ENCODE peak calls at places on chromosome 2, in four cellular contexts. One of them, this sample, is unnamed.

GRCh38 chr2:144514731-144515424 is 5.0 kb downstream of the ZEB2 start:
- DNase-seq in SK-N-SH: no peak
- DNase-seq in H1: no peak
- DNase-seq in HepG2: no peak
- DNase-seq in this sample: no peak

GRCh38 chr2:234970467-234970866 is 18.6 kb downstream of the SH3BP4 start:
- DNase-seq in H1: no peak
- DNase-seq in HepG2: no peak
- DNase-seq in SK-N-SH: no peak
- DNase-seq in this sample: no peak

GRCh38 chr2:225764346-225764745 is 364.8 kb downstream of the NYAP2 start:
- DNase-seq in SK-N-SH: no peak
- DNase-seq in HepG2: no peak
- DNase-seq in H1: no peak
- DNase-seq in this sample: no peak

GRCh38 chr2:69693472-69694450 is 48.2 kb upstream of the ANXA4 start:
- DNase-seq in SK-N-SH: no peak
- DNase-seq in HepG2: no peak
- DNase-seq in H1: no peak
- DNase-seq in this sample: peak

GRCh38 chr2:112055833-112056625 is 960 bp downstream of the TMEM87B start:
- DNase-seq in H1: no peak
- DNase-seq in SK-N-SH: peak
- DNase-seq in HepG2: peak
- DNase-seq in this sample: no peak

GRCh38 chr2:10087360-10087759 is 7.1 kb upstream of the CYS1 start:
- DNase-seq in HepG2: no peak
- DNase-seq in H1: no peak
- DNase-seq in SK-N-SH: no peak
- DNase-seq in this sample: no peak

GRCh38 chr2:147460140-147460539 is 384.7 kb upstream of the ACVR2A start:
- DNase-seq in H1: no peak
- DNase-seq in HepG2: no peak
- DNase-seq in SK-N-SH: no peak
- DNase-seq in this sample: no peak

GRCh38 chr2:203730866-203731265 is 24.4 kb downstream of the CD28 start:
- DNase-seq in HepG2: no peak
- DNase-seq in H1: no peak
- DNase-seq in SK-N-SH: no peak
- DNase-seq in this sample: no peak

GRCh38 chr2:120552800-120553471 is 182.7 kb upstream of the GLI2 start:
- DNase-seq in H1: peak
- DNase-seq in HepG2: peak
- DNase-seq in SK-N-SH: no peak
- DNase-seq in this sample: no peak

GRCh38 chr2:207093234-207093633 is 72.5 kb downstream of the KLF7 start:
- DNase-seq in HepG2: no peak
- DNase-seq in H1: no peak
- DNase-seq in SK-N-SH: no peak
- DNase-seq in this sample: no peak

GRCh38 chr2:224573724-224574123 is 11.4 kb downstream of the CUL3 start:
- DNase-seq in SK-N-SH: no peak
- DNase-seq in HepG2: no peak
- DNase-seq in H1: no peak
- DNase-seq in this sample: no peak

GRCh38 chr2:144099746-144100438 is 420.0 kb downstream of the ZEB2 start:
- DNase-seq in H1: no peak
- DNase-seq in SK-N-SH: no peak
- DNase-seq in HepG2: no peak
- DNase-seq in this sample: no peak

GRCh38 chr2:118794546-118794945 is 52.9 kb downstream of the EN1 start:
- DNase-seq in HepG2: no peak
- DNase-seq in H1: no peak
- DNase-seq in SK-N-SH: no peak
- DNase-seq in this sample: no peak

GRCh38 chr2:88831792-88832248 is 140.3 kb downstream of the RPIA start:
- DNase-seq in HepG2: peak
- DNase-seq in H1: peak
- DNase-seq in SK-N-SH: peak
- DNase-seq in this sample: no peak

GRCh38 chr2:56892381-56892780 is 708.6 kb downstream of the CCDC85A start:
- DNase-seq in H1: no peak
- DNase-seq in SK-N-SH: no peak
- DNase-seq in HepG2: no peak
- DNase-seq in this sample: no peak

GRCh38 chr2:101803945-101804696 is 106.6 kb downstream of the MAP4K4 start:
- DNase-seq in H1: no peak
- DNase-seq in HepG2: peak
- DNase-seq in SK-N-SH: peak
- DNase-seq in this sample: no peak

GRCh38 chr2:221851531-221852045 is 279.5 kb upstream of the EPHA4 start:
- DNase-seq in SK-N-SH: no peak
- DNase-seq in H1: no peak
- DNase-seq in HepG2: no peak
- DNase-seq in this sample: no peak

GRCh38 chr2:142218471-142218870 is 87.7 kb upstream of the LRP1B start:
- DNase-seq in SK-N-SH: no peak
- DNase-seq in H1: no peak
- DNase-seq in HepG2: no peak
- DNase-seq in this sample: no peak

GRCh38 chr2:235688511-235689426 is 194.9 kb downstream of the AGAP1 start:
- DNase-seq in SK-N-SH: no peak
- DNase-seq in H1: no peak
- DNase-seq in HepG2: no peak
- DNase-seq in this sample: no peak

GRCh38 chr2:98524168-98524567 is 79.5 kb downstream of the INPP4A start:
- DNase-seq in H1: no peak
- DNase-seq in SK-N-SH: no peak
- DNase-seq in HepG2: no peak
- DNase-seq in this sample: no peak

GRCh38 chr2:55099878-55100820 is 49.9 kb upstream of the RTN4 start:
- DNase-seq in HepG2: no peak
- DNase-seq in H1: no peak
- DNase-seq in SK-N-SH: no peak
- DNase-seq in this sample: no peak

GRCh38 chr2:126971481-126972271 is 73.0 kb downstream of the TEX51 start:
- DNase-seq in SK-N-SH: peak
- DNase-seq in H1: peak
- DNase-seq in HepG2: peak
- DNase-seq in this sample: no peak

GRCh38 chr2:54954705-54955357 is 95.4 kb downstream of the RTN4 start:
- DNase-seq in HepG2: no peak
- DNase-seq in SK-N-SH: peak
- DNase-seq in H1: no peak
- DNase-seq in this sample: no peak

GRCh38 chr2:140865851-140866250 is 1265.0 kb downstream of the LRP1B start:
- DNase-seq in HepG2: no peak
- DNase-seq in SK-N-SH: no peak
- DNase-seq in H1: no peak
- DNase-seq in this sample: no peak

GRCh38 chr2:109066917-109067828 is 61.8 kb upstream of the SH3RF3 start:
- DNase-seq in SK-N-SH: no peak
- DNase-seq in H1: no peak
- DNase-seq in HepG2: no peak
- DNase-seq in this sample: no peak

GRCh38 chr2:88307817-88308216 is 137.7 kb downstream of the THNSL2 start:
- DNase-seq in SK-N-SH: peak
- DNase-seq in HepG2: peak
- DNase-seq in H1: peak
- DNase-seq in this sample: no peak

GRCh38 chr2:8393506-8393905 is 288.4 kb upstream of the ID2 start:
- DNase-seq in SK-N-SH: no peak
- DNase-seq in H1: no peak
- DNase-seq in HepG2: no peak
- DNase-seq in this sample: no peak

GRCh38 chr2:215290980-215291599 is 20.8 kb upstream of the ATIC start:
- DNase-seq in HepG2: no peak
- DNase-seq in SK-N-SH: peak
- DNase-seq in H1: no peak
- DNase-seq in this sample: no peak

GRCh38 chr2:72027426-72028161 is 120.1 kb downstream of the CYP26B1 start:
- DNase-seq in H1: no peak
- DNase-seq in SK-N-SH: no peak
- DNase-seq in HepG2: no peak
- DNase-seq in this sample: no peak

GRCh38 chr2:216074794-216075193 is 6.8 kb downstream of the PECR start:
- DNase-seq in H1: no peak
- DNase-seq in SK-N-SH: no peak
- DNase-seq in HepG2: no peak
- DNase-seq in this sample: no peak

GRCh38 chr2:202624133-202624532 is 10.6 kb upstream of the FAM117B start:
- DNase-seq in SK-N-SH: no peak
- DNase-seq in H1: no peak
- DNase-seq in HepG2: no peak
- DNase-seq in this sample: no peak

GRCh38 chr2:229339613-229340012 is 68.5 kb upstream of the PID1 start:
- DNase-seq in SK-N-SH: no peak
- DNase-seq in HepG2: no peak
- DNase-seq in H1: no peak
- DNase-seq in this sample: no peak

GRCh38 chr2:192123847-192124246 is 70.9 kb downstream of the TMEFF2 start:
- DNase-seq in SK-N-SH: no peak
- DNase-seq in H1: no peak
- DNase-seq in HepG2: no peak
- DNase-seq in this sample: no peak

GRCh38 chr2:230330725-230331124 is 3.7 kb downstream of the SP140L start:
- DNase-seq in SK-N-SH: no peak
- DNase-seq in H1: no peak
- DNase-seq in HepG2: no peak
- DNase-seq in this sample: no peak

GRCh38 chr2:54872783-54873182 is 149.3 kb downstream of the EML6 start:
- DNase-seq in HepG2: no peak
- DNase-seq in SK-N-SH: no peak
- DNase-seq in H1: no peak
- DNase-seq in this sample: no peak

DNA sequence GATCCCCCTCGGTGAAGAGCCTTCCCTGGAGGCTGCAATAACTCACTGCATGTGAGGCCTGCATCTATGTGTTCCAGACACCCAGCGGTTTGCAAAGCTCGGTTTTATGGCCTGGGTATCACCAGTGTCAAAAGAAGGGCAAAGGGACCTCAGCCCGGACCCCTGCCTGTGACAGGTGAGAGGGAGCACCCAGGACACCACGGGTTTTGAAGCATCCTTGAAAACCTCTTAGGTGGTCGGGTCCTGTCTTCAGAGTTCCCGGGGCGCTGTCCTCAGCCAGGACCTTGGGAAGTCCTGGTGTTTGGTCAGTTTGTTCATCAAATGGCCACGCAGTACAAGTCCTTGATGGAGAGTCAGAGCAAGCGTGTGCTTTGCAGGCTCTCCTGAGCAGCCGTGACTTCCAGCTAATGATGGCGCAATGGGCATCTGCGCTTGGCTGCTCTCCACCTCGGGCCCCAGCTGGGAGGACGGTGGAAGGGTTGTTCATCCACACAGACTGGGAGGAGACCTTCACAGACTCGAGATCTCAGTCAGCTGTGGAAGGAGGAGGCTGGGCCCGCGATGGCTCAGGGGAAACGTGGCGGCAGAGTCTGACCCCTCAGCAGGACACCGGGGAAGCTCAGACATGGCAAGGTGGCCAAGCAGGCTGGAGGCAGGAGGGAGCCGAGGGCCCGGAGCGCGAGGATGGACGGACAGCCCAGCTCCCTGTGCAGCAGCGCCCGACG is 113.1 kb upstream of the GPC1 start:
- DNase-seq in H1: no peak
- DNase-seq in SK-N-SH: peak
- DNase-seq in HepG2: no peak
- DNase-seq in this sample: no peak
- TF ChIP-seq TCF12 in H1: no peak
- TF ChIP-seq TCF12 in SK-N-SH: no peak
- TF ChIP-seq TCF12 in HepG2: no peak
- TF ChIP-seq TCF12 in this sample: no peak

DNA sequence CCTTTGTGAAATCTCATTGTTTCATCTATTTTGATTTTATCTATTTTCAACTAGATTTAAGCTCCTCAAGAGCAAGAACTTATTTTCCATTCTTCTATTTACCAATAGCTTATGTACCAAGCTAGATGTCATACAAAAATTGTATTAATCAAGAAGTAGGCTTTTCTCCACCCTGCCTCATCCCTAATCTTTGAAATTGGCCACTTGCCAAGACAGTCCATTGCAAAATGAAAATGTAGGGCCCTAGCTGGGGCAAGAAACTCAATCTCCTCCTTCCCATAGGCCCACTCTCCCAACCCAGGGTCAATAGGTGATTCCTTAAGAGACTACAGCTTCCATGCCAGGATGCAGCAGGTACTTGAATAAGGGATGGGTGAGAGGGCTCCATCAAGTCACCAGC is 39.3 kb upstream of the STPG4 start:
- DNase-seq in SK-N-SH: no peak
- DNase-seq in HepG2: no peak
- DNase-seq in H1: no peak
- DNase-seq in this sample: no peak
- TF ChIP-seq TCF12 in SK-N-SH: no peak
- TF ChIP-seq TCF12 in HepG2: no peak
- TF ChIP-seq TCF12 in H1: no peak
- TF ChIP-seq TCF12 in this sample: no peak

DNA sequence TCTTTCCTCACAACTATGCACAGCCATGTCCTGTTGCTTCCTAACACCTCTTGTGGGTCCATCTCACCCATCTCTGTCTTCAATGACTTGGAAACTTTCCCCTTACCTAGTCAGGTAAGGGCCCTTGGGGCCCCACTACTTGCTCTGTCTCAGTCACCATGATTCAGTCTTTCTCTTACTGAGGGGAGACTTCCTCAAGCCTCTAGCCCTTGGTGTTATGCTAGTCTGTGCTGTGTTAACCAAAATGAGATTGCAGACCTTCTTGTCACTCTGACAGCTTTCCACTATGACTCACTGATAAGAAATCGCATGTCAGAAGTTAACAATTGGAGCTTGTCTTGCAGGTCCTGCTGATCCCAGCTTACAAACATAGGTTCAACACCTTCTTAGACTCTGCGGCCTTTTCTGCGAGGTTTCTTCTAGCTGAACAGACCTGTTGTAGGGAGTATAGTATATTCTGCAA is 65.3 kb downstream of the WDR75 start:
- DNase-seq in SK-N-SH: no peak
- DNase-seq in H1: no peak
- DNase-seq in HepG2: peak
- DNase-seq in this sample: no peak
- TF ChIP-seq TCF12 in SK-N-SH: no peak
- TF ChIP-seq TCF12 in H1: no peak
- TF ChIP-seq TCF12 in HepG2: no peak
- TF ChIP-seq TCF12 in this sample: no peak

DNA sequence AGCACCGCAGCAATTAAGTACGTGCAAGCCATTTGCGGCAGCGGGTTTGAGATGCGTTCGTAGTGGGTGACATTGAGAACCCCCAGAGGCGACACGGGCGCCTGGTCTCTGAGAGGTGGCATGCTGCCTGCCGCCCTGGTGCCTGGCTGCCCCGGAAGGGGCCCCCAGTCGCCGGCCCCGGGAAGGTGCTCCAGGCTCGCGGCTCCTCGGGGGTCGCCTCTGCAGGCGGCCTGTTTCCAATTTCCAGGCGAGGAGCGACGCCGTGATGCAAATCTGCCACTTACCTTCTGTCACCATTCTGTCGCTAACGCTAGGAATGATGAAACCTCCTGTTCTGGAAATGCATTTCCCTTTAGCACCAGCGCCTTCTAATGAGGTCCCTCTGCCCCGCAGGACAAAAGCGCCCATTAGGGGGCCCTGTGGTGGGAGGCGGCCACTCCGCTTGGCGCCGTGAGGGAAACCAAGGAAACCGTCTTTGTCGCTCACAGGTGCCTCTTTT is 13.0 kb downstream of the KIF5C start:
- DNase-seq in SK-N-SH: peak
- DNase-seq in H1: no peak
- DNase-seq in HepG2: no peak
- DNase-seq in this sample: no peak
- TF ChIP-seq TCF12 in SK-N-SH: no peak
- TF ChIP-seq TCF12 in H1: no peak
- TF ChIP-seq TCF12 in HepG2: no peak
- TF ChIP-seq TCF12 in this sample: no peak

This sample was measured in GM12878.